ENCODE peak calls at places on chromosomes 6 and 20, in five cellular contexts. O, X, G, F and A are unnamed samples.
A peak's percentile ranks its signal among the peaks of the same experiment; 100 is the strongest.

GRCh38 chr6:42742116-42742894 is 3.6 kb downstream of the TBCC start:
- DNase-seq in G (no peak), X (peak; percentile 68), O (no peak), F (no peak), A (no peak)

GRCh38 chr6:51112731-51113130 is 294.1 kb downstream of the TFAP2B start:
- DNase-seq in X (no peak), O (no peak), F (no peak), G (no peak), A (peak; percentile 79)

GRCh38 chr6:120857422-120857821 is 476.9 kb downstream of the TBC1D32 start:
- DNase-seq in X (no peak), F (no peak), O (no peak), G (no peak), A (no peak)

GRCh38 chr6:112237066-112237465 is 17.3 kb downstream of the LAMA4 start:
- DNase-seq in O (no peak), F (no peak), X (no peak), G (no peak), A (no peak)

GRCh38 chr6:158770533-158770932 is 48.6 kb downstream of the EZR start:
- DNase-seq in F (no peak), X (no peak), O (no peak), G (no peak), A (no peak)

GRCh38 chr6:18053071-18053475 is 65.6 kb upstream of the KIF13A start:
- DNase-seq in F (no peak), O (no peak), G (no peak), X (peak; percentile 75), A (peak; percentile 83)

GRCh38 chr20:2108987-2109386 is 7.4 kb downstream of the STK35 start:
- DNase-seq in X (peak; percentile 80), O (no peak), F (no peak), G (peak; percentile 69), A (peak; percentile 69)

GRCh38 chr20:22653641-22654040 is 69.3 kb upstream of the FOXA2 start:
- DNase-seq in F (no peak), G (no peak), O (no peak), X (no peak), A (no peak)

GRCh38 chr6:93581371-93581770 is 162.0 kb upstream of the EPHA7 start:
- DNase-seq in F (no peak), O (no peak), G (no peak), X (no peak), A (no peak)

GRCh38 chr20:10352934-10353866 is 80.8 kb downstream of the MKKS start:
- DNase-seq in O (no peak), G (peak; percentile 34), X (no peak), F (no peak), A (no peak)

GRCh38 chr6:159229526-159229925 is 60.3 kb downstream of the FNDC1 start:
- DNase-seq in O (no peak), G (no peak), X (no peak), F (no peak), A (no peak)

GRCh38 chr20:50289581-50289980 is 99.0 kb downstream of the CEBPB start:
- DNase-seq in F (no peak), G (no peak), X (no peak), O (no peak), A (no peak)

GRCh38 chr6:51025082-51025777 is 206.6 kb downstream of the TFAP2B start:
- DNase-seq in F (no peak), X (peak; percentile 7), G (peak; percentile 30), O (no peak), A (no peak)

GRCh38 chr6:17280552-17281090 is 540 bp upstream of the RBM24 start:
- DNase-seq in G (peak; percentile 77), X (no peak), O (peak; percentile 57), F (peak; percentile 75), A (peak; percentile 47)

GRCh38 chr6:1535295-1535694 is 74.4 kb upstream of the FOXC1 start:
- DNase-seq in X (no peak), O (no peak), G (peak; percentile 38), F (no peak), A (no peak)

GRCh38 chr6:158039571-158040050 is 57.9 kb downstream of the SYNJ2 start:
- DNase-seq in G (no peak), O (no peak), F (peak; percentile 23), X (peak; percentile 52), A (peak; percentile 45)

GRCh38 chr6:44076366-44077200 is 50.7 kb downstream of the MRPL14 start:
- DNase-seq in O (no peak), X (no peak), F (no peak), G (no peak), A (no peak)

GRCh38 chr20:543369-544152 is at the start of gene CSNK2A1:
- DNase-seq in G (peak; percentile 98), O (peak; percentile 93), F (peak; percentile 96), X (peak; percentile 94), A (peak; percentile 97)

DNA sequence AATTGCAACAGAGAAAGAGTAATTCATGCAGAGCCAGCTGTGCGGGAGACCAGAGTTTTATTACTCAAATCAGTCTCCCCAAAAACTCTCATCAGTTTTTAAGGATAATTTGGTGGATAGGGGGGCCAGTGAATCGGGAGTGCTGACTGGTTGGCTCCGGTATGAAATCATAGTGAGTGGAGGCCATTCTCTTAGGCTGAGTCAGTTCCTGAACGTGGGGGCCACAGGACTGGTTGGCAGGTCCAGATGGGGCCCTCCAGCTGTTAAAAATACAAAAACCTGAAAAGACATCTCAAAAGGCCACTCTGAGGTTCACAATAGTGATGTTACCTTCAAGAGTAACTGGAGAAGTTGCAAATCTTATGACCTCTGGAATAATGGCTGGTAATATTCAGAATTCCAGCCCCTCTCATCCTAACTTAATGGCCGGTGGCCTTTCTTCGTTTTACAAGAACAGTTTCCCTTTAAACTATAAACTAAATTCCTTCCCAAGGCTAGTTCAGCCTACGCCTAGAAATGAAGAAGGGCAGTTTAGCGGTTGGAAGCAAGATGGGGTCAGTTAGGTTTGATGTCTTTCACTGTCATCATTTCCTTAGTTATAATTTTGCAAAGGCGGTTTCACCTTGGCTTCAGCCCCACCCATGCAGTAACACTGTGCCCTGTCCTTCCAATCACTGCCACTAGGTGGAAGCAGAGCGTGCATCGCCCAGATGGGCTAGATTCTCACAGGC is 6.8 kb upstream of the MICA start:
- DNase-seq in O (peak; percentile 65), F (peak; percentile 72), G (peak; percentile 76), X (peak; percentile 70), A (peak; percentile 71)
- H3K9ac ChIP-seq in O (no peak overlapping the region), F (no peak overlapping the region), G (no peak overlapping the region), X (no peak overlapping the region), A (no peak overlapping the region)

DNA sequence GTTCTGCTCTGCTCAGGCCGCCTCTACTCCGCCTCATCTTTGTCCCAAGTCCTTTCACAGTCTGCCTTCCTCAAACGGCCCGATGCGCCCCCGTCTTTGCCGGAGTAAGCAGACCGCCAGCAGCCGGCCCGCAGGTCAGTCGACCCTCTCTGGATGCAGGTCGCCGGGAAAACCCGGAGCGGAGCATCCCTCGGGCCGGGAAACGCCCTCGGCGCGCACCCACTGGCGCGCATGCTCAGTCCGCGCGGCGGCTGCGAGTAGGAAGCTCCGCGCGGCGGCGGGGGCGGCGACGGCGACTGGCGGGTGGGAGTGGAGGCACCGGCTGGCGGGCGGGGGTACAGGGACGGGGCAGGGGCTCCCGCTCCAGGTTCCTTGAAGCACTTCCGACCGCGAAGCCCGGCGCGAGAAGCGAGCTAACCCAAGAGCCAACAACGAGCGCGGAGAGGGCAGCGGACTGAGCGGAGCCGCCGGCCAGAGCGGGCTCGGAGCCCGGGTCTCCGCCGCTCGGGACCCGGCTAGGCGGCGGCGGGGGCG is at the start of gene LRRC1:
- DNase-seq in O (peak; percentile 95), G (peak; percentile 95), F (peak; percentile 94), X (peak; percentile 88), A (peak; percentile 89)
- H3K18ac ChIP-seq in O (peak within 1 kb of the TSS; percentile 93), G (peak within 1 kb of the TSS; percentile 25), F (no peak within 1 kb of the TSS), X (peak within 1 kb of the TSS; percentile 72), A (peak within 1 kb of the TSS; percentile 91)

GRCh38 chr6:75504902-75505233 is 11.3 kb upstream of the FILIP1 start:
- DNase-seq in F (no peak), O (no peak), X (no peak), G (peak; percentile 5), A (no peak)

GRCh38 chr6:75503291-75503690 is 9.7 kb upstream of the FILIP1 start:
- DNase-seq in O (no peak), F (no peak), X (peak; percentile 36), G (peak; percentile 9), A (peak; percentile 24)

GRCh38 chr6:75502884-75503283 is 9.3 kb upstream of the FILIP1 start:
- DNase-seq in F (no peak), X (no peak), G (no peak), O (no peak), A (no peak)

GRCh38 chr6:75501756-75502155 is 8.2 kb upstream of the FILIP1 start:
- DNase-seq in G (no peak), F (no peak), O (no peak), X (no peak), A (no peak)

DNA sequence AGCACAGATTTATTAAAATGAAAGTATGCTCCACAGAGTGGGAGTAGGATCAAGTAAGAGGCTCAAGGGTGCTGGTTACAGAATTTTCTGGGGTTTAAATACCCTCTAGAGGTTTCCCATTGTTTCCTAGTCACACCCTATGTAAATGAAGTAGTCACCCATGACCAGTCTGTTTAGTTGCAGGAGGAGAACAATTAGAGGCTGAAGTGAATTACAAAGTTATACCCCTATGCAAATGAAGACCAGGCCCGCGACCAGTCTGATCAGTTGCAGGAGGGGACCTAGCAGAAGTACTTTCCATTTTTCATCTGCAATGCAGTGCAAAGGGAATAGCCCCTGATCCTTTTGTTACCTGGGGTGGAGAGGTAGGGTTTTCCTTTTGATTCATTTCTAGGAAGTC is 11.8 kb upstream of the FILIP1 start:
- DNase-seq in G (peak; percentile 37), F (no peak), O (no peak), X (no peak), A (no peak)
- H3K9ac ChIP-seq in G (no peak overlapping the region), F (no peak overlapping the region), O (no peak overlapping the region), X (no peak overlapping the region), A (no peak overlapping the region)

GRCh38 chr6:33787954-33788693 is 806 bp downstream of the LEMD2 start:
- DNase-seq in G (peak; percentile 82), F (peak; percentile 60), O (no peak), X (peak; percentile 79), A (peak; percentile 55)

GRCh38 chr6:33790306-33790855 is 1.5 kb upstream of the LEMD2 start:
- DNase-seq in O (no peak), X (no peak), G (peak; percentile 51), F (no peak), A (no peak)

GRCh38 chr6:33789550-33789895 is 593 bp upstream of the LEMD2 start:
- DNase-seq in F (no peak), O (no peak), X (no peak), G (no peak), A (no peak)

GRCh38 chr6:33787336-33787953 is 1.5 kb downstream of the LEMD2 start:
- DNase-seq in F (no peak), G (peak; percentile 72), X (peak; percentile 41), O (no peak), A (peak; percentile 79)

DNA sequence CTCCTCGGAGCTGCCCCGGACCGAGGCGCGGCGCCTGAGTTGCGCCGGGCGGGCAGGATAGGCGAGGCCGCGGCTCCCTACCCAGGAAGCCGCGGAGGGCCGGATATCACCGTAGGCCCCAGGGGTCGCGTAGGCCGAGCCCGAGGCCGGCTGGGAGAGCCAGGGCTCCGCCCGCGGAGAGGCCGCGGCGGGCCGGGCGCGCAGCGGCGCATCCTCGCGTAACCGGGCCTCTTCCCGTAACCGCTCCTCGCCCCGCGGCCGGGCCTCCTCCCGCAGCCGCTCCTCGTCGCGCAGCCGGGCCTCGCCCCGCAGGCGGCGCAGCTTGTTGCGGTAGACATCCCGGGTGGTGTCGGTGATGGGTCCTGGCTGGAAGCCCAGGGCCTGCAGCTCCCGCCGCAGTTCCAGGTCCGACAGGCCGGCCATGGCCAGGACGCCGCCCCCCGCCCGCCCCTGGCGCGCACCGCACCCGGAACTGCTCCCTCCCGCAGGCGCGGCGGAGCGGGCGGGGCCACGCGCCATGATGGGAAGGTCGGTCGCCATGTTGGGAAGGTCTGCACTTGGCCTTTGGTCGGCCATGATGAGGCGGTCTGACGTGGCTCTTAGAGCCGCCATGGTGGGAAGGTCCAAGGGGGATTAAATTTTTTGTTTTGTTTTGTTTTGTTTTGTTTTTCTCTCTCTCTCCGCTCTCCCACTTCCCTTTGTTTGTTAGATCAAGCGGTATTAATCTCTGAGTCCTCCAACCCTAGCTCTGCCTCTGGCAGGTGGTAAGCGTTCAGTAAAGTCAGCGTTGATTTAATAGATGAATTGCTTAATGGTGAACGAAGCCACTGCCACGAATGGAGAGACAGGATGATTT is at the start of gene LEMD2:
- DNase-seq in O (peak; percentile 80), G (peak; percentile 96), F (peak; percentile 93), X (peak; percentile 94), A (peak; percentile 96)
- H3K18ac ChIP-seq in O (peak within 1 kb of the TSS; percentile 95), G (peak within 1 kb of the TSS; percentile 93), F (no peak within 1 kb of the TSS), X (peak within 1 kb of the TSS; percentile 68), A (peak within 1 kb of the TSS; percentile 57)